ENCODE peak calls at places on chromosome 18, in nine cellular contexts. F, B, Y, T, N, H, G, O and J are unnamed samples.

GRCh38 chr18:23690505-23691068 is 1.3 kb downstream of the LAMA3 start:
- DNase-seq in F (no peak), B (peak; percentile 13), Y (no peak), T (no peak), N (no peak), H (no peak), G (no peak), O (no peak), J (no peak)

GRCh38 chr18:35324926-35325655 is 19.1 kb downstream of the ZNF24 start:
- DNase-seq in F (no peak), B (no peak), Y (no peak), T (no peak), N (no peak), H (no peak), G (no peak), O (no peak), J (no peak)

GRCh38 chr18:61608306-61608705 is 275.1 kb downstream of the CDH20 start:
- DNase-seq in F (no peak), B (no peak), Y (no peak), T (no peak), N (no peak), H (no peak), G (no peak), O (no peak), J (no peak)

GRCh38 chr18:76621782-76622495 is 126.9 kb upstream of the ZNF516 start:
- DNase-seq in F (no peak), B (no peak), Y (no peak), T (no peak), N (no peak), H (no peak), G (no peak), O (peak; percentile 18), J (no peak)

GRCh38 chr18:3269241-3269640 is 7.3 kb downstream of the MYL12B start:
- DNase-seq in F (no peak), B (no peak), Y (no peak), T (no peak), N (no peak), H (no peak), G (no peak), O (no peak), J (no peak)

GRCh38 chr18:70296289-70296688 is 7.4 kb downstream of the SOCS6 start:
- DNase-seq in F (no peak), B (no peak), Y (no peak), T (no peak), N (no peak), H (no peak), G (peak; percentile 62), O (no peak), J (no peak)

GRCh38 chr18:4844320-4844719 is 352.7 kb downstream of the AKAIN1 start:
- DNase-seq in F (no peak), B (no peak), Y (no peak), T (no peak), N (no peak), H (no peak), G (no peak), O (no peak), J (no peak)

GRCh38 chr18:76972838-76973237 is 150.5 kb downstream of the ZNF236 start:
- DNase-seq in F (no peak), B (no peak), Y (no peak), T (no peak), N (no peak), H (no peak), G (no peak), O (no peak), J (no peak)

GRCh38 chr18:75201273-75201898 is 7.6 kb downstream of the PTGR3 start:
- DNase-seq in F (no peak), B (no peak), Y (no peak), T (no peak), N (no peak), H (no peak), G (no peak), O (no peak), J (no peak)

GRCh38 chr18:77346446-77346845 is 96.8 kb downstream of the GALR1 start:
- DNase-seq in F (no peak), B (no peak), Y (no peak), T (no peak), N (no peak), H (no peak), G (no peak), O (no peak), J (no peak)

GRCh38 chr18:68456985-68457384 is 257.9 kb downstream of the TMX3 start:
- DNase-seq in F (no peak), B (no peak), Y (no peak), T (no peak), N (no peak), H (no peak), G (no peak), O (no peak), J (no peak)

GRCh38 chr18:9366126-9366714 is 31.6 kb downstream of the TWSG1 start:
- DNase-seq in F (no peak), B (no peak), Y (peak; percentile 16), T (no peak), N (no peak), H (peak; percentile 22), G (no peak), O (no peak), J (no peak)

GRCh38 chr18:30644158-30644557 is 398.4 kb downstream of the DSC3 start:
- DNase-seq in F (no peak), B (no peak), Y (no peak), T (no peak), N (no peak), H (no peak), G (no peak), O (no peak), J (no peak)

GRCh38 chr18:26121476-26121875 is 12.2 kb upstream of the PSMA8 start:
- DNase-seq in F (no peak), B (no peak), Y (no peak), T (no peak), N (no peak), H (no peak), G (no peak), O (no peak), J (no peak)

GRCh38 chr18:59988098-59988706 is 88.4 kb downstream of the PMAIP1 start:
- DNase-seq in F (peak; percentile 51), B (peak; percentile 78), Y (peak; percentile 39), T (peak; percentile 29), N (no peak), H (peak; percentile 35), G (no peak), O (peak; percentile 28), J (peak; percentile 48)

GRCh38 chr18:64027931-64028695 is 58.2 kb downstream of the SERPINB8 start:
- DNase-seq in F (no peak), B (no peak), Y (no peak), T (no peak), N (no peak), H (no peak), G (no peak), O (no peak), J (no peak)

GRCh38 chr18:76668546-76668945 is 153.8 kb upstream of the ZNF236 start:
- DNase-seq in F (no peak), B (no peak), Y (no peak), T (no peak), N (no peak), H (no peak), G (no peak), O (no peak), J (no peak)

GRCh38 chr18:79912409-79912991 is 39.0 kb downstream of the SLC66A2 start:
- DNase-seq in F (peak; percentile 31), B (peak; percentile 75), Y (no peak), T (peak; percentile 11), N (no peak), H (no peak), G (peak; percentile 62), O (no peak), J (no peak)

GRCh38 chr18:23593720-23594119 is 7.4 kb upstream of the NPC1 start:
- DNase-seq in F (no peak), B (no peak), Y (peak; percentile 91), T (no peak), N (no peak), H (no peak), G (no peak), O (no peak), J (no peak)

GRCh38 chr18:8972116-8972515 is 130.4 kb upstream of the NDUFV2 start:
- DNase-seq in F (no peak), B (no peak), Y (no peak), T (no peak), N (no peak), H (no peak), G (no peak), O (peak; percentile 43), J (no peak)

GRCh38 chr18:33107511-33107910 is 333.0 kb downstream of the CCDC178 start:
- DNase-seq in F (no peak), B (no peak), Y (no peak), T (no peak), N (no peak), H (no peak), G (no peak), O (no peak), J (no peak)

GRCh38 chr18:25350561-25351201 is 1.3 kb downstream of the ZNF521 start:
- DNase-seq in F (peak; percentile 84), B (peak; percentile 22), Y (no peak), T (no peak), N (no peak), H (no peak), G (no peak), O (no peak), J (peak; percentile 17)

GRCh38 chr18:48133675-48134251 is 203.3 kb upstream of the SMAD2 start:
- DNase-seq in F (no peak), B (no peak), Y (no peak), T (no peak), N (no peak), H (no peak), G (no peak), O (peak; percentile 24), J (no peak)

GRCh38 chr18:61743775-61744531 is 148.9 kb downstream of the RNF152 start:
- DNase-seq in F (no peak), B (no peak), Y (no peak), T (no peak), N (no peak), H (no peak), G (no peak), O (no peak), J (no peak)

GRCh38 chr18:37435150-37435872 is 130.3 kb downstream of the CELF4 start:
- DNase-seq in F (no peak), B (no peak), Y (no peak), T (no peak), N (no peak), H (no peak), G (no peak), O (no peak), J (no peak)

GRCh38 chr18:3014501-3015202 is 1.7 kb upstream of the LPIN2 start:
- DNase-seq in F (no peak), B (no peak), Y (no peak), T (no peak), N (no peak), H (no peak), G (no peak), O (no peak), J (no peak)

GRCh38 chr18:79092869-79093268 is 23.7 kb downstream of the ATP9B start:
- DNase-seq in F (no peak), B (no peak), Y (no peak), T (no peak), N (no peak), H (no peak), G (no peak), O (no peak), J (no peak)

GRCh38 chr18:24014062-24014985 is at the start of gene TTC39C:
- DNase-seq in F (peak; percentile 81), B (peak; percentile 93), Y (no peak), T (peak; percentile 79), N (peak; percentile 85), H (no peak), G (peak; percentile 84), O (peak; percentile 40), J (peak; percentile 75)